ENCODE peak calls at places on chromosomes 7 and 10, in four cellular contexts. One of them, this sample, is unnamed. For H3K36me3 and H3K4me1, the result is how much of the 10 kb centered on the place peaks cover.

GRCh38 chr10:97708976-97709745 is 4.4 kb upstream of the MARVELD1 start:
- DNase-seq in H1: peak
- DNase-seq in HepG2: peak
- DNase-seq in GM12878: no peak
- DNase-seq in this sample: no peak

GRCh38 chr7:70775570-70776156 is 356.3 kb upstream of the GALNT17 start:
- DNase-seq in H1: no peak
- DNase-seq in HepG2: no peak
- DNase-seq in GM12878: peak
- DNase-seq in this sample: peak

GRCh38 chr10:75019360-75019759 is 92.1 kb upstream of the SAMD8 start:
- DNase-seq in H1: no peak
- DNase-seq in HepG2: no peak
- DNase-seq in GM12878: no peak
- DNase-seq in this sample: no peak

GRCh38 chr7:48035967-48036478 is 680 bp downstream of the C7orf57 start:
- DNase-seq in H1: no peak
- DNase-seq in HepG2: no peak
- DNase-seq in GM12878: no peak
- DNase-seq in this sample: no peak

GRCh38 chr10:70690584-70690983 is 18.3 kb downstream of the ADAMTS14 start:
- DNase-seq in H1: no peak
- DNase-seq in HepG2: no peak
- DNase-seq in GM12878: no peak
- DNase-seq in this sample: no peak

GRCh38 chr7:129270077-129270476 is 45.2 kb downstream of the AHCYL2 start:
- DNase-seq in H1: no peak
- DNase-seq in HepG2: no peak
- DNase-seq in GM12878: no peak
- DNase-seq in this sample: no peak

GRCh38 chr10:89550509-89550908 is 15.1 kb upstream of the SLC16A12 start:
- DNase-seq in H1: no peak
- DNase-seq in HepG2: no peak
- DNase-seq in GM12878: no peak
- DNase-seq in this sample: no peak

GRCh38 chr10:6912929-6913328 is 332.9 kb upstream of the PRKCQ start:
- DNase-seq in H1: no peak
- DNase-seq in HepG2: no peak
- DNase-seq in GM12878: no peak
- DNase-seq in this sample: no peak

GRCh38 chr10:16856567-16856966 is 39.3 kb upstream of the RSU1 start:
- DNase-seq in H1: no peak
- DNase-seq in HepG2: no peak
- DNase-seq in GM12878: no peak
- DNase-seq in this sample: peak

GRCh38 chr7:94258418-94258817 is 136.3 kb upstream of the COL1A2 start:
- DNase-seq in H1: no peak
- DNase-seq in HepG2: no peak
- DNase-seq in GM12878: no peak
- DNase-seq in this sample: no peak

GRCh38 chr7:42831051-42831952 is 80.6 kb downstream of the C7orf25 start:
- DNase-seq in H1: no peak
- DNase-seq in HepG2: peak
- DNase-seq in GM12878: no peak
- DNase-seq in this sample: peak

GRCh38 chr7:17492437-17492836 is 194.0 kb downstream of the AHR start:
- DNase-seq in H1: no peak
- DNase-seq in HepG2: no peak
- DNase-seq in GM12878: peak
- DNase-seq in this sample: no peak

GRCh38 chr10:104492349-104492940 is 138.8 kb downstream of the CFAP58 start:
- DNase-seq in H1: no peak
- DNase-seq in HepG2: no peak
- DNase-seq in GM12878: no peak
- DNase-seq in this sample: no peak

GRCh38 chr7:33880787-33881186 is 24.6 kb upstream of the BMPER start:
- DNase-seq in H1: no peak
- DNase-seq in HepG2: no peak
- DNase-seq in GM12878: no peak
- DNase-seq in this sample: no peak

GRCh38 chr10:97612386-97612785 is 20.9 kb downstream of the MORN4 start:
- DNase-seq in H1: no peak
- DNase-seq in HepG2: peak
- DNase-seq in GM12878: no peak
- DNase-seq in this sample: peak

GRCh38 chr10:74640134-74640533 is 186.3 kb upstream of the KAT6B start:
- DNase-seq in H1: no peak
- DNase-seq in HepG2: no peak
- DNase-seq in GM12878: peak
- DNase-seq in this sample: peak

GRCh38 chr10:125284875-125285597 is 124.7 kb upstream of the CTBP2 start:
- DNase-seq in H1: no peak
- DNase-seq in HepG2: no peak
- DNase-seq in GM12878: no peak
- DNase-seq in this sample: peak

GRCh38 chr7:139294241-139294640 is 46.9 kb upstream of the FMC1 start:
- DNase-seq in H1: no peak
- DNase-seq in HepG2: no peak
- DNase-seq in GM12878: no peak
- DNase-seq in this sample: no peak

GRCh38 chr10:35600193-35600592 is 4.9 kb upstream of the GJD4 start:
- DNase-seq in H1: no peak
- DNase-seq in HepG2: peak
- DNase-seq in GM12878: no peak
- DNase-seq in this sample: no peak

GRCh38 chr7:143361552-143362125 is 874 bp downstream of the FAM131B start:
- DNase-seq in H1: peak
- DNase-seq in HepG2: no peak
- DNase-seq in GM12878: no peak
- DNase-seq in this sample: no peak

GRCh38 chr10:24351883-24352778 is 143.2 kb downstream of the KIAA1217 start:
- DNase-seq in H1: no peak
- DNase-seq in HepG2: no peak
- DNase-seq in GM12878: no peak
- DNase-seq in this sample: peak

GRCh38 chr10:127577376-127577775 is 28.3 kb downstream of the NPS start:
- DNase-seq in H1: no peak
- DNase-seq in HepG2: no peak
- DNase-seq in GM12878: no peak
- DNase-seq in this sample: no peak

GRCh38 chr10:101818958-101819633 is 852 bp upstream of the OGA start:
- DNase-seq in H1: no peak
- DNase-seq in HepG2: peak
- DNase-seq in GM12878: no peak
- DNase-seq in this sample: no peak

GRCh38 chr10:43206391-43207235 is 60.3 kb downstream of the RASGEF1A start:
- DNase-seq in H1: no peak
- DNase-seq in HepG2: no peak
- DNase-seq in GM12878: no peak
- DNase-seq in this sample: no peak

GRCh38 chr10:49649294-49649693 is 30.2 kb upstream of the C10orf53 start:
- DNase-seq in H1: peak
- DNase-seq in HepG2: no peak
- DNase-seq in GM12878: no peak
- DNase-seq in this sample: no peak

GRCh38 chr7:22979861-22980260 is 34.1 kb downstream of the HYCC1 start:
- DNase-seq in H1: no peak
- DNase-seq in HepG2: no peak
- DNase-seq in GM12878: no peak
- DNase-seq in this sample: no peak

GRCh38 chr10:17206210-17206709 is 4.8 kb upstream of the TRDMT1 start:
- DNase-seq in H1: no peak
- DNase-seq in HepG2: no peak
- DNase-seq in GM12878: no peak
- DNase-seq in this sample: no peak

GRCh38 chr7:34143397-34143796 is 238.1 kb downstream of the BMPER start:
- DNase-seq in H1: no peak
- DNase-seq in HepG2: no peak
- DNase-seq in GM12878: no peak
- DNase-seq in this sample: no peak

GRCh38 chr7:490461-491291 is 29.0 kb downstream of the PDGFA start:
- DNase-seq in H1: no peak
- DNase-seq in HepG2: no peak
- DNase-seq in GM12878: peak
- DNase-seq in this sample: no peak

GRCh38 chr10:125631806-125632205 is 51.2 kb downstream of the TEX36 start:
- DNase-seq in H1: no peak
- DNase-seq in HepG2: no peak
- DNase-seq in GM12878: no peak
- DNase-seq in this sample: no peak

GRCh38 chr10:103832806-103833205 is 22.6 kb downstream of the SH3PXD2A start:
- DNase-seq in H1: no peak
- DNase-seq in HepG2: no peak
- DNase-seq in GM12878: no peak
- DNase-seq in this sample: no peak

DNA sequence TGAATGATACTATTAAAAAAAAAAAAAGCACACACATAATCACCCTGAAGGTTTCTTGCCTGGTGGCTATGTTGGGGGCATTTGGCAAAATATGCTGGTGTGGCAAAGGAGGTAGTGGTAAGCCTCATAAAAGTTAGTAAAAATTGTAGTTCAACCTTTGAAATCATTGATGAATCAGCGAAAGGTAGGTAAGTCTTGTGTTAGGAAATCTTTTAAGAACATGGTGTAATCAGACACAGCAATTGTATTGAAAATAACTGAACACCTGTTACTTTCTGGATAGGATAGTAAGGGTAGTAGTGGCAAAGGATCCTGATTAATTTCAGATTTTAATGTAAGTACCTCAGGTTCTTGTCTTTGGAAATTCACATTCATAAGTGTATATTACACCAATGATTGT is 40.9 kb downstream of the CALML5 start:
- DNase-seq in H1: no peak
- DNase-seq in HepG2: no peak
- DNase-seq in GM12878: no peak
- DNase-seq in this sample: no peak
- TF ChIP-seq SUZ12 in H1: no peak
- TF ChIP-seq SUZ12 in HepG2: no peak
- TF ChIP-seq SUZ12 in GM12878: no peak
- TF ChIP-seq SUZ12 in this sample: no peak

GRCh38 chr7:157358753-157359096 is 21.9 kb downstream of the DNAJB6 start:
- DNase-seq in H1: no peak
- DNase-seq in HepG2: no peak
- DNase-seq in GM12878: no peak
- DNase-seq in this sample: no peak
- H3K36me3 ChIP-seq in H1: under half
- H3K36me3 ChIP-seq in HepG2: half or more
- H3K36me3 ChIP-seq in GM12878: under half
- H3K36me3 ChIP-seq in this sample: half or more

GRCh38 chr7:148726385-148726784 is 27.7 kb downstream of the CUL1 start:
- DNase-seq in H1: no peak
- DNase-seq in HepG2: no peak
- DNase-seq in GM12878: no peak
- DNase-seq in this sample: no peak
- H3K4me1 ChIP-seq in H1: under half
- H3K4me1 ChIP-seq in HepG2: under half
- H3K4me1 ChIP-seq in GM12878: under half
- H3K4me1 ChIP-seq in this sample: under half

DNA sequence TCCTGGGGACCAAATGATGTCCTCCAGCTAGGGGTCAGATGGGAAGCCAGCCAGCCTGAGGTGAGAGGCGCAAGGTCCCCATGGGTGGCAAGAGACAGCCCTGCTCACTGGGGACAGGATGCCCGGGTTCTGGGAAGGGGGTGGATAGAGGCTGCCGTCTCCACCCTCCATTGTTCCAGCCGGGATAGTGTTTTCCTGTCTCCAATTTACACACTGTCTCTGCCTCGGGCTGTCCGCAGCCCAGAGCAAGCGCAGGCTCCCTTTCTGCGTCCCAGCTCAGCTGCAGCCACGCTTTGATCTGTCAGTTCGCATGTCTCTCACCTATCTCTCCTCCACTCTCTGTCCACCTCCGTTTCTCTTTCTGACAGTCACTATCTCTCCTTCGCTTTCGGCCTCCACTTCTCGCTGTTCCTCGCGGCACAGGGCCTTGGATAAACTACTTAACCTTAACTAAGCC is 2.1 kb downstream of the EPHB4 start:
- DNase-seq in H1: no peak
- DNase-seq in HepG2: no peak
- DNase-seq in GM12878: no peak
- DNase-seq in this sample: no peak
- TF ChIP-seq SUZ12 in H1: no peak
- TF ChIP-seq SUZ12 in HepG2: no peak
- TF ChIP-seq SUZ12 in GM12878: no peak
- TF ChIP-seq SUZ12 in this sample: no peak

DNA sequence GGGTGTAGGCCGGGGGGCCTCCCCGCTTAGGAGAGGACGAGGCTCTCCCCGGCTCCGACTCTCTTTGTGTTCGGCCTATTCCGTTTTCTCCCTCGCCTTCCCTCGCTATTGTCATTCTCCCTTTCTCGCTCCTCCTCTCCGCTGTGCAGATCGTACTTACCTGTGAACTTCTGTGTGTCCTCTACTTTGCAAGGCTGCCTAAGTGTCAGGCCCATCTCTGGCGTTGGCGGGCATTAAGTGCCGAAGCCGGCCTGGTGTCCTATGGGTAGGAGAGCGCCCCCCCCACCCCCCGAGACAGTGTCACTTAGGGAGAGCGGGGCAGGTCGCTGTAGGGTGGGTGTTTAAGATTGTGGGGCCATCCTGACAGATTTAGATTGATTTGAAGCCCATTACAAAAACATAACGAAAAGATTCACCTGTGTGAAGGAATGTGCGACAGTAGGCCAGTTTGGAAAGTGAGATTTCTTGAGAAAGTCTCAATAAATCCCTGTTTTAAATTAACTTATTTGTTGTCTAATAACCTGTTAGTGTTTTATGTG is 579 bp downstream of the RBM33 start:
- DNase-seq in H1: no peak
- DNase-seq in HepG2: peak
- DNase-seq in GM12878: no peak
- DNase-seq in this sample: peak
- H3K36me3 ChIP-seq in H1: under half
- H3K36me3 ChIP-seq in HepG2: under half
- H3K36me3 ChIP-seq in GM12878: under half
- H3K36me3 ChIP-seq in this sample: under half